ENCODE peak calls at places on chromosomes 6 and 20, in four cellular contexts. S, Y, B and H are unnamed samples.

GRCh38 chr6:130815200-130816071 is 11.8 kb upstream of the SMLR1 start:
- DNase-seq in S (no peak), Y (no peak), B (no peak), H (no peak)

GRCh38 chr6:4914412-4915159 is 89.3 kb downstream of the RPP40 start:
- DNase-seq in S (no peak), Y (no peak), B (peak), H (no peak)

GRCh38 chr6:14885471-14885987 is 360.3 kb upstream of the JARID2 start:
- DNase-seq in S (no peak), Y (no peak), B (peak), H (no peak)

GRCh38 chr6:33549196-33549595 is 30.9 kb downstream of the BAK1 start:
- DNase-seq in S (no peak), Y (no peak), B (no peak), H (no peak)

GRCh38 chr6:156350337-156350736 is 426.8 kb upstream of the ARID1B start:
- DNase-seq in S (no peak), Y (no peak), B (no peak), H (no peak)

GRCh38 chr20:11355338-11355737 is 562.4 kb upstream of the BTBD3 start:
- DNase-seq in S (no peak), Y (no peak), B (no peak), H (no peak)

GRCh38 chr20:63457737-63458136 is 14.7 kb downstream of the KCNQ2 start:
- DNase-seq in S (peak), Y (no peak), B (no peak), H (peak)

GRCh38 chr6:143332153-143332845 is 118.2 kb downstream of the ADAT2 start:
- DNase-seq in S (no peak), Y (peak), B (no peak), H (no peak)

GRCh38 chr20:4767084-4767483 is 45.4 kb downstream of the PRND start:
- DNase-seq in S (no peak), Y (no peak), B (no peak), H (no peak)

GRCh38 chr20:33393609-33394008 is 7.7 kb downstream of the CDK5RAP1 start:
- DNase-seq in S (no peak), Y (no peak), B (peak), H (no peak)

GRCh38 chr6:33621396-33622388 is 570 bp downstream of the ITPR3 start:
- DNase-seq in S (no peak), Y (no peak), B (no peak), H (peak)

GRCh38 chr20:60137657-60138245 is 179.5 kb downstream of the CDH26 start:
- DNase-seq in S (peak), Y (no peak), B (peak), H (no peak)

GRCh38 chr6:152701081-152701862 is 3.6 kb downstream of the MYCT1 start:
- DNase-seq in S (no peak), Y (peak), B (peak), H (no peak)

GRCh38 chr6:109743739-109744138 is 52.6 kb downstream of the FIG4 start:
- DNase-seq in S (no peak), Y (no peak), B (peak), H (no peak)

GRCh38 chr20:49460916-49461315 is 21.6 kb downstream of the KCNB1 start:
- DNase-seq in S (no peak), Y (peak), B (no peak), H (peak)

GRCh38 chr20:38590682-38591483 is 9.9 kb downstream of the ADIG start:
- DNase-seq in S (no peak), Y (no peak), B (no peak), H (no peak)

GRCh38 chr20:64279826-64280459 is 24.4 kb downstream of the PCMTD2 start:
- DNase-seq in S (no peak), Y (no peak), B (no peak), H (no peak)

GRCh38 chr20:4064118-4064962 is 49.0 kb upstream of the RNF24 start:
- DNase-seq in S (peak), Y (peak), B (peak), H (peak)

GRCh38 chr20:10034717-10035571 is at the start of gene ANKEF1:
- DNase-seq in S (peak), Y (peak), B (peak), H (peak)

GRCh38 chr6:137698636-137699035 is 168.4 kb upstream of the TNFAIP3 start:
- DNase-seq in S (peak), Y (no peak), B (peak), H (no peak)

GRCh38 chr20:24987244-24987643 is 5.3 kb downstream of the APMAP start:
- DNase-seq in S (no peak), Y (no peak), B (peak), H (no peak)

GRCh38 chr20:50017576-50018248 is 34.9 kb downstream of the SNAI1 start:
- DNase-seq in S (no peak), Y (no peak), B (no peak), H (no peak)

GRCh38 chr6:83215131-83216047 is 22.2 kb downstream of the RWDD2A start:
- DNase-seq in S (peak), Y (peak), B (peak), H (peak)

GRCh38 chr6:43221774-43222101 is 7.5 kb downstream of the DNPH1 start:
- DNase-seq in S (no peak), Y (no peak), B (no peak), H (no peak)

GRCh38 chr6:35601331-35602132 is 87.2 kb downstream of the FKBP5 start:
- DNase-seq in S (peak), Y (no peak), B (peak), H (peak)

GRCh38 chr20:56422131-56422823 is 10.2 kb downstream of the CASS4 start:
- DNase-seq in S (no peak), Y (no peak), B (peak), H (no peak)

GRCh38 chr20:38723982-38724602 is at the start of gene SLC32A1:
- DNase-seq in S (no peak), Y (no peak), B (no peak), H (no peak)

GRCh38 chr20:38127011-38127621 is 38.0 kb downstream of the TGM2 start:
- DNase-seq in S (peak), Y (no peak), B (peak), H (no peak)

GRCh38 chr6:152635949-152636674 is 1.1 kb downstream of the SYNE1 start:
- DNase-seq in S (peak), Y (peak), B (peak), H (peak)

GRCh38 chr6:75081920-75082319 is 123.9 kb downstream of the COL12A1 start:
- DNase-seq in S (no peak), Y (no peak), B (peak), H (no peak)

GRCh38 chr6:170290306-170291128 is at the start of gene DLL1:
- DNase-seq in S (peak), Y (no peak), B (peak), H (no peak)

GRCh38 chr6:136066005-136066404 is 184.1 kb downstream of the MTFR2 start:
- DNase-seq in S (no peak), Y (no peak), B (peak), H (no peak)

GRCh38 chr6:1063671-1064355 is 248.1 kb upstream of the FOXQ1 start:
- DNase-seq in S (no peak), Y (no peak), B (no peak), H (no peak)

GRCh38 chr6:31086788-31087440 is 25.5 kb downstream of the C6orf15 start:
- DNase-seq in S (no peak), Y (no peak), B (peak), H (no peak)

GRCh38 chr6:95248501-95248900 is 328.8 kb upstream of the MANEA start:
- DNase-seq in S (no peak), Y (no peak), B (peak), H (no peak)